ENCODE peak calls at places on chromosomes 11 and 22, in ten cellular contexts. L, B, A, R, Y, Q, P, M, I and H are unnamed samples. For H3K4me1, the result is how much of the 10 kb centered on the place peaks cover.

GRCh38 chr11:16280256-16280682 is 76.1 kb downstream of the SOX6 start:
- DNase-seq in L (no peak), B (peak), A (no peak), R (peak), Y (peak), Q (no peak), P (no peak), M (no peak), I (no peak), H (peak)

GRCh38 chr11:61482513-61482912 is 26.0 kb upstream of the LRRC10B start:
- DNase-seq in L (no peak), B (peak), A (peak), R (peak), Y (no peak), Q (no peak), P (no peak), M (no peak), I (peak), H (no peak)

GRCh38 chr22:29511126-29511854 is 31.3 kb downstream of the NEFH start:
- DNase-seq in L (no peak), B (no peak), A (no peak), R (no peak), Y (no peak), Q (no peak), P (no peak), M (no peak), I (no peak), H (no peak)

GRCh38 chr11:60607483-60607882 is 91.9 kb upstream of the MS4A8 start:
- DNase-seq in L (no peak), B (peak), A (no peak), R (no peak), Y (no peak), Q (no peak), P (no peak), M (no peak), I (no peak), H (no peak)

GRCh38 chr11:128246364-128247234 is 340.8 kb downstream of the ETS1 start:
- DNase-seq in L (peak), B (no peak), A (peak), R (no peak), Y (no peak), Q (no peak), P (no peak), M (no peak), I (peak), H (no peak)

GRCh38 chr11:120079750-120080610 is 57.9 kb downstream of the TRIM29 start:
- DNase-seq in L (no peak), B (peak), A (no peak), R (no peak), Y (peak), Q (peak), P (no peak), M (no peak), I (no peak), H (no peak)

GRCh38 chr11:3056296-3057068 is 741 bp downstream of the CARS1 start:
- DNase-seq in L (no peak), B (peak), A (peak), R (no peak), Y (peak), Q (no peak), P (no peak), M (no peak), I (peak), H (peak)

GRCh38 chr11:86632499-86633269 is 39.7 kb downstream of the ME3 start:
- DNase-seq in L (no peak), B (no peak), A (no peak), R (peak), Y (no peak), Q (peak), P (no peak), M (no peak), I (peak), H (no peak)

GRCh38 chr11:114163830-114164401 is 104.4 kb downstream of the ZBTB16 start:
- DNase-seq in L (no peak), B (no peak), A (no peak), R (no peak), Y (no peak), Q (no peak), P (no peak), M (peak), I (no peak), H (peak)

GRCh38 chr11:118706546-118706825 is 27.0 kb upstream of the TREH start:
- DNase-seq in L (no peak), B (no peak), A (no peak), R (no peak), Y (no peak), Q (no peak), P (no peak), M (no peak), I (no peak), H (no peak)

GRCh38 chr11:24844406-24844805 is 347.6 kb downstream of the LUZP2 start:
- DNase-seq in L (no peak), B (no peak), A (no peak), R (no peak), Y (no peak), Q (no peak), P (no peak), M (no peak), I (no peak), H (no peak)

GRCh38 chr11:11960687-11961086 is 47.7 kb downstream of the DKK3 start:
- DNase-seq in L (no peak), B (no peak), A (no peak), R (no peak), Y (no peak), Q (no peak), P (no peak), M (no peak), I (no peak), H (no peak)

GRCh38 chr11:69311767-69312385 is 17.9 kb downstream of the MYEOV start:
- DNase-seq in L (no peak), B (no peak), A (no peak), R (no peak), Y (no peak), Q (no peak), P (no peak), M (no peak), I (no peak), H (no peak)

GRCh38 chr22:41482319-41482935 is 13.5 kb downstream of the ACO2 start:
- DNase-seq in L (no peak), B (no peak), A (no peak), R (no peak), Y (no peak), Q (no peak), P (no peak), M (no peak), I (no peak), H (no peak)

GRCh38 chr11:57547854-57548377 is 10.5 kb downstream of the SMTNL1 start:
- DNase-seq in L (peak), B (no peak), A (no peak), R (no peak), Y (no peak), Q (no peak), P (no peak), M (no peak), I (no peak), H (no peak)

GRCh38 chr22:46408568-46409506 is 73.3 kb downstream of the TRMU start:
- DNase-seq in L (no peak), B (no peak), A (peak), R (no peak), Y (no peak), Q (no peak), P (no peak), M (no peak), I (no peak), H (no peak)

GRCh38 chr22:49470741-49471134 is 356.9 kb downstream of the BRD1 start:
- DNase-seq in L (no peak), B (no peak), A (peak), R (no peak), Y (no peak), Q (no peak), P (no peak), M (no peak), I (no peak), H (no peak)

GRCh38 chr11:56889986-56890385 is 98.7 kb upstream of the OR5AK2 start:
- DNase-seq in L (no peak), B (no peak), A (no peak), R (peak), Y (no peak), Q (no peak), P (no peak), M (no peak), I (no peak), H (no peak)

GRCh38 chr11:47590026-47590861 is 3.8 kb downstream of the FAM180B start:
- DNase-seq in L (peak), B (no peak), A (peak), R (no peak), Y (no peak), Q (no peak), P (no peak), M (no peak), I (no peak), H (no peak)

GRCh38 chr11:130379276-130379675 is 49.1 kb downstream of the ADAMTS8 start:
- DNase-seq in L (no peak), B (no peak), A (no peak), R (no peak), Y (no peak), Q (no peak), P (no peak), M (no peak), I (no peak), H (no peak)

GRCh38 chr22:17918840-17919239 is 105.5 kb downstream of the MICAL3 start:
- DNase-seq in L (no peak), B (no peak), A (no peak), R (no peak), Y (no peak), Q (no peak), P (peak), M (no peak), I (no peak), H (no peak)

GRCh38 chr11:2517386-2518064 is 72.7 kb downstream of the KCNQ1 start:
- DNase-seq in L (peak), B (no peak), A (peak), R (no peak), Y (peak), Q (no peak), P (no peak), M (no peak), I (peak), H (peak)

GRCh38 chr11:12838463-12839120 is 164.4 kb downstream of the TEAD1 start:
- DNase-seq in L (no peak), B (no peak), A (no peak), R (no peak), Y (no peak), Q (no peak), P (no peak), M (no peak), I (no peak), H (no peak)

GRCh38 chr11:83827940-83828554 is 541.9 kb upstream of the CCDC90B start:
- DNase-seq in L (no peak), B (peak), A (no peak), R (peak), Y (no peak), Q (peak), P (no peak), M (no peak), I (peak), H (no peak)

GRCh38 chr11:99200720-99201119 is 180.0 kb downstream of the CNTN5 start:
- DNase-seq in L (no peak), B (no peak), A (no peak), R (no peak), Y (no peak), Q (no peak), P (no peak), M (no peak), I (no peak), H (no peak)

GRCh38 chr11:125123194-125123946 is 11.9 kb upstream of the TMEM218 start:
- DNase-seq in L (no peak), B (no peak), A (no peak), R (no peak), Y (no peak), Q (no peak), P (no peak), M (no peak), I (no peak), H (no peak)

GRCh38 chr11:79436911-79437273 is 3.9 kb downstream of the TENM4 start:
- DNase-seq in L (no peak), B (no peak), A (no peak), R (no peak), Y (no peak), Q (no peak), P (no peak), M (no peak), I (no peak), H (no peak)

GRCh38 chr11:111795333-111795985 is 29.3 kb upstream of the PPP2R1B start:
- DNase-seq in L (no peak), B (no peak), A (no peak), R (no peak), Y (no peak), Q (peak), P (no peak), M (no peak), I (no peak), H (no peak)

GRCh38 chr11:68036141-68036716 is 2.6 kb upstream of the TCIRG1 start:
- DNase-seq in L (no peak), B (no peak), A (peak), R (no peak), Y (no peak), Q (no peak), P (no peak), M (no peak), I (no peak), H (no peak)

GRCh38 chr22:41036924-41037323 is 55.5 kb upstream of the EP300 start:
- DNase-seq in L (no peak), B (no peak), A (no peak), R (no peak), Y (no peak), Q (no peak), P (no peak), M (no peak), I (no peak), H (no peak)

GRCh38 chr11:68093565-68093964 is 27.6 kb downstream of the CHKA start:
- DNase-seq in L (no peak), B (no peak), A (no peak), R (no peak), Y (no peak), Q (no peak), P (no peak), M (no peak), I (no peak), H (no peak)

GRCh38 chr11:70668204-70669202 is 270.2 kb downstream of the CTTN start:
- DNase-seq in L (no peak), B (no peak), A (no peak), R (no peak), Y (no peak), Q (no peak), P (no peak), M (no peak), I (no peak), H (no peak)

GRCh38 chr11:130644187-130644586 is 195.7 kb downstream of the ADAMTS15 start:
- DNase-seq in L (no peak), B (no peak), A (no peak), R (no peak), Y (peak), Q (no peak), P (no peak), M (no peak), I (no peak), H (peak)

GRCh38 chr11:112968988-112969714 is 7.9 kb downstream of the NCAM1 start:
- DNase-seq in L (no peak), B (no peak), A (no peak), R (no peak), Y (no peak), Q (no peak), P (no peak), M (no peak), I (peak), H (no peak)

GRCh38 chr11:94786264-94787126 is 18.3 kb downstream of the AMOTL1 start:
- DNase-seq in L (no peak), B (peak), A (peak), R (peak), Y (no peak), Q (peak), P (no peak), M (no peak), I (peak), H (no peak)
- H3K4me1 ChIP-seq in L (under half), B (under half), A (half or more), R (under half), Y (half or more), Q (under half), P (half or more), M (under half), I (half or more), H (half or more)

DNA sequence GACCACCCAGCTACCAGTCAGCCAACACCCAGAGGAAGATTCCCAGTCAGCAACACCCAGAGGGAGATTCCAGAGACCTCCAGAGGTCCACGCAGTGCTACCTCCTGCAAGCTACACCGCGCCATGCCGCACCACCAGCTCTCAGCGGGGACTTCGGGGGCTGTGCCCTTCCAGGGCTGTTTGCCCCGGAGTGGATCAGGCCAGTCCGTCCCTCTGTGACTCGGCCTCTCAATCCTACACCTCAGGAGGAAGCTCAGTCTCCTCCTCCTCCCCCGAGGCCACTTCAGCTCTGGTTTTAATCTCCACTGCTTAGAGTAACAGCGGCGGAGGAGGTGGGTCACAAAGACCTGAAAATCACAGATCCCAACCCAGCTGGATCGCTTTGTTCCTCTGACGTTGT is 68.6 kb downstream of the PHF21B start:
- DNase-seq in L (no peak), B (no peak), A (no peak), R (no peak), Y (no peak), Q (no peak), P (no peak), M (no peak), I (no peak), H (no peak)
- TF ChIP-seq EP300 in L (no peak), B (no peak), A (no peak), R (no peak), Y (no peak), Q (no peak), P (no peak), M (no peak), I (no peak), H (no peak)

GRCh38 chr11:80844110-80844509 is 1403.3 kb upstream of the TENM4 start:
- DNase-seq in L (no peak), B (no peak), A (no peak), R (no peak), Y (no peak), Q (no peak), P (no peak), M (no peak), I (no peak), H (no peak)
- TF ChIP-seq CTCF in L (no peak), B (no peak), A (no peak), R (no peak), Y (no peak), Q (no peak), P (no peak), M (no peak), I (no peak), H (no peak)

GRCh38 chr22:22215659-22216449 is 28.7 kb upstream of the VPREB1 start:
- DNase-seq in L (no peak), B (no peak), A (no peak), R (no peak), Y (no peak), Q (no peak), P (no peak), M (no peak), I (no peak), H (no peak)

GRCh38 chr22:22218302-22218701 is 26.3 kb upstream of the VPREB1 start:
- DNase-seq in L (no peak), B (no peak), A (no peak), R (no peak), Y (no peak), Q (no peak), P (no peak), M (no peak), I (no peak), H (no peak)

GRCh38 chr22:22213231-22213630 is 31.4 kb upstream of the VPREB1 start:
- DNase-seq in L (no peak), B (no peak), A (no peak), R (no peak), Y (no peak), Q (no peak), P (no peak), M (no peak), I (no peak), H (no peak)

GRCh38 chr22:22216450-22216959 is 28.1 kb upstream of the VPREB1 start:
- DNase-seq in L (no peak), B (no peak), A (no peak), R (no peak), Y (no peak), Q (no peak), P (no peak), M (no peak), I (no peak), H (no peak)

GRCh38 chr22:22214819-22215329 is 29.7 kb upstream of the VPREB1 start:
- DNase-seq in L (no peak), B (no peak), A (no peak), R (no peak), Y (no peak), Q (peak), P (no peak), M (no peak), I (no peak), H (no peak)
- H3K4me1 ChIP-seq in L (under half), B (under half), A (under half), R (under half), Y (under half), Q (under half), P (under half), M (under half), I (under half), H (under half)

DNA sequence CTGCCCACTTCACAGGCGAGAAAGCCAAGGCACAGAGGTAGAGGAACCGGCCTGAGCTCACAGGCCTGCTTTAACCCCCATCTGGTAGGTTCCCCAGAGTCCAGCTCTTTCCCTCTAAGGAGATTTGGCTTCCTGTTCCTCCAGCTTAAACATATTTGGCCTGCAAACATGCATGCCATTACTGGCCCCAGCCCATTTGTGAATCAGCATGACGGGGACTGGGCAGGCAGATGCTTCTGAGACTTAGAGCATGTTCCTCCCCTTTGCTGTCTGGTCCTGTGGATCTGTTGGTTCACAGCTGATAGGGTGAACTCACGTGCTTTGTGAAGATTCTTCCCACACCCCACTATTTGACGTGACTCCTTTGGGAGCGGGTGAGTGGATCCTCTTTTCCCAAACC is 12.6 kb downstream of the CHST1 start:
- DNase-seq in L (no peak), B (no peak), A (no peak), R (no peak), Y (no peak), Q (no peak), P (peak), M (no peak), I (no peak), H (no peak)
- TF ChIP-seq EP300 in L (no peak), B (no peak), A (no peak), R (no peak), Y (no peak), Q (no peak), P (no peak), M (no peak), I (no peak), H (no peak)

DNA sequence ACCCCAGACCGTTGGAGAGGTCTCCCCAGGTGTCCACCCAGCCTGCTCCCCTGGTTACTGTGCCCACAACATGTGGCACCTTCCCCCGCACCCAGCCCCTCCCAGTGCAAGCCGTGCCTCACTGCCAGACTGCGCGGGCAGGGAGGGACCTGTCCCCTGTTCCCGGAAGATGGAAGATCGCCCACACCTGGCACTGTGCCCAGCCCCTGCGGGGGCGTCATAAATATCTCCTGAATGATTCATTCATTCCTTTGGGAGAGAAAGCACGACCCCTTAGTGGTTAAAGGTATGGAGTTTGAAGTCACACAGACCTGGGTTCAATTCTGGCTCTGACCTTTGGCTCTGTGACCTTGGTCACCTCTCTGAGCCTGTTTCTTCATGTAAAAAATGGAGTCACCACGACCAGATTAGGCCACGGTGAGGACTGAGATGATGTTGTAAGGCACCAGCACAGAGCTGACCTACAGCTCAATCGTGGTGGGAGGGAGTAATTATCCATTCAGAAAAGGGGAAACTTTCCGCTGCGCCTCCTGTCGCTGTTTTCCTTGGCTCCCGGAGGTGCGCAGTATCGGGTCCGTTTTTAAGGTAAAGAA is 497 bp upstream of the SYT12 start:
- DNase-seq in L (peak), B (no peak), A (peak), R (peak), Y (peak), Q (no peak), P (no peak), M (no peak), I (peak), H (peak)
- TF ChIP-seq CTCF in L (no peak), B (no peak), A (no peak), R (no peak), Y (no peak), Q (no peak), P (no peak), M (no peak), I (no peak), H (no peak)